ENCODE peak calls at places on chromosomes 6 and 20, in four cellular contexts. T, C, J and S are unnamed samples.

GRCh38 chr6:148811472-148811871 is 64.6 kb downstream of the UST start:
- DNase-seq in T (no peak), J (no peak), C (no peak), S (no peak)

GRCh38 chr6:36169023-36170007 is 27.2 kb upstream of the BRPF3 start:
- DNase-seq in T (no peak), J (no peak), C (no peak), S (no peak)

GRCh38 chr6:79525272-79526100 is 11.7 kb downstream of the LCA5 start:
- DNase-seq in J (peak; percentile 10), T (peak; percentile 46), C (no peak), S (no peak)

GRCh38 chr6:17011985-17012384 is 89.9 kb upstream of the STMND1 start:
- DNase-seq in J (no peak), C (no peak), T (no peak), S (no peak)

GRCh38 chr6:36829919-36830544 is 9.2 kb downstream of the CPNE5 start:
- DNase-seq in C (no peak), J (no peak), T (peak; percentile 63), S (no peak)

GRCh38 chr20:41574802-41575389 is 43.3 kb downstream of the CHD6 start:
- DNase-seq in J (no peak), T (no peak), C (no peak), S (no peak)

GRCh38 chr20:45523833-45524232 is 8.4 kb upstream of the SPINT3 start:
- DNase-seq in T (no peak), J (no peak), C (no peak), S (no peak)

GRCh38 chr6:69985180-69985579 is 118.8 kb downstream of the COL19A1 start:
- DNase-seq in T (peak; percentile 7), J (no peak), C (no peak), S (no peak)

GRCh38 chr6:25296980-25297379 is 17.8 kb downstream of the CARMIL1 start:
- DNase-seq in J (no peak), T (no peak), C (no peak), S (no peak)

GRCh38 chr6:75204959-75205775 is 686 bp downstream of the COL12A1 start:
- DNase-seq in C (no peak), J (peak; percentile 35), T (peak; percentile 81), S (no peak)

GRCh38 chr20:52847739-52848359 is 124.3 kb upstream of the TSHZ2 start:
- DNase-seq in C (no peak), J (no peak), T (no peak), S (no peak)

GRCh38 chr6:10641494-10641893 is 52.9 kb downstream of the C6orf52 start:
- DNase-seq in J (no peak), C (no peak), T (no peak), S (no peak)

GRCh38 chr20:62927128-62927705 is 912 bp upstream of the DIDO1 start:
- DNase-seq in J (no peak), T (no peak), C (no peak), S (no peak)

GRCh38 chr6:101396552-101397173 is 3.2 kb downstream of the GRIK2 start:
- DNase-seq in C (peak; percentile 60), J (peak; percentile 34), T (peak; percentile 65), S (peak; percentile 2)

GRCh38 chr20:51417245-51417560 is 125.3 kb downstream of the NFATC2 start:
- DNase-seq in T (no peak), J (no peak), C (no peak), S (no peak)

GRCh38 chr6:23532227-23532626 is 593.8 kb upstream of the NRSN1 start:
- DNase-seq in T (no peak), C (no peak), J (no peak), S (no peak)

GRCh38 chr20:48209102-48209501 is 423.8 kb upstream of the SULF2 start:
- DNase-seq in T (no peak), C (no peak), J (no peak), S (no peak)

GRCh38 chr20:38109657-38110524 is 55.2 kb downstream of the TGM2 start:
- DNase-seq in J (peak; percentile 92), T (peak; percentile 95), C (peak; percentile 47), S (no peak)

GRCh38 chr20:3808544-3808943 is 11.8 kb upstream of the AP5S1 start:
- DNase-seq in C (no peak), T (no peak), J (no peak), S (no peak)
- H3K4me3 ChIP-seq in C (no peak overlapping the region), T (no peak overlapping the region), J (peak overlapping the region; percentile 13), S (no peak overlapping the region)

DNA sequence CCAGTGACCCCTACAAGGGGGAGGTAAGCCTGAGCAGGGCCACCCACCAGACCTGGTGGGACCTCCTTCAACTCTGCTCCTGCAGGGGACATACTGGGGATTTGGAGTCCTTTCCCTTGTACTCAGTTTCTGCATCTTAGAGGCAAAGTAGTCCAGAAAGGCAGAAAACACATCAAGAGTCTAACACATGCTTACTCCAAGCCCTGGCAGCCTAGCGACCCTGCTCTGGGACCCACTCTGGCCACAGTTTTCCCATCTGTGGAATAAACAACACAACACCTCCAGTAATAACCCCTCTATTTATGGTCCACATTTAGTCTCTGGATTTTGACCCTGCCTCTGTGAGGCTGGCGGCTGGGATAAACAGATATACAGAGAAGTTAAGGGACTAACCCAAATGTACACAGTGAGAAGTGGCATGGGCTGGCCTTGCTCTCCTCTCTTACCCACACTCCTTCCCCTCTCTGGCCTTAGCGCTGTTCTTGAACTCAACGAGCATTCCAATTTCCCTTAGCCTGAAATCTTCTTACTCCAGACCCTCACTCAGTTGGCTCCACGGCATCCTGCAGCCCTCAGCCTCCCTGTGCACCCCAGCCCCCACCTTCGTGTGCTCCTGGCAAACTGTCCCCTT is 16.1 kb upstream of the TLDC2 start:
- DNase-seq in J (no peak), C (no peak), T (no peak), S (no peak)
- H3K4me3 ChIP-seq in J (no peak overlapping the region), C (no peak overlapping the region), T (no peak overlapping the region), S (no peak overlapping the region)

GRCh38 chr20:33995053-33995816 is 1.5 kb downstream of the RALY start:
- DNase-seq in C (peak; percentile 60), T (peak; percentile 21), J (no peak), S (no peak)

GRCh38 chr20:34001378-34001777 is 7.7 kb downstream of the RALY start:
- DNase-seq in J (no peak), T (no peak), C (no peak), S (no peak)

GRCh38 chr20:33994624-33994913 is 858 bp downstream of the RALY start:
- DNase-seq in T (no peak), J (no peak), C (no peak), S (no peak)

GRCh38 chr20:34004227-34004626 is 10.5 kb downstream of the RALY start:
- DNase-seq in T (no peak), J (no peak), C (no peak), S (no peak)

DNA sequence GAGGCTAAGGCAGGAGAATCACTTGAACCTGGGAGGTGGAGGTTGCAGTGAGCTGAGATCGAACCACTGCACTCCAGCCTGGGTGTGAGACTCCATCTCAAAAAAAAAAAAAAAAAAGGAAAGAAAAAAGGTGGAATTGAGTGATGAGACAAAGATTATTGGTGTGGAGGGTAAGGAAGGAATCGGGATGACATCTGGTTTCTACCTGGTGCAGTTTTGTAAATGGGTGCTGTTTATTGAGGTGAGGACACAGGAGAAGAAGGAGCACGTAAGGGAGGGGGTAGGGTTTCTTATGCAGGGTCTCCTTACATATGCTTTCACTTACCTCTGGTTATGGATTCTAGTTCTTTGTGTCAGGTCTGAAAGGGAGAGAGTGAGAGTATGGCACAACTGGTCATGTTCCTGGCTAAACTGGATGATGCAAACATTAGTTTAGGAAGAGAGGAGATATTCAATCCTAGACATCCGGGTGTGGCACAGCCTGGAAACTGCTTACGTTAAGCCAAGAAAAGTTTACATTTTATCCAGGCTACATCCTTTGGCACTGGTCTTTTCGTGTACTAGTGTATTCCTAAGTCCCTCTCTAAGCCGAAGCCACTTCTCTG is 5.4 kb downstream of the RALY start:
- DNase-seq in J (no peak), C (no peak), T (no peak), S (no peak)
- H3K4me3 ChIP-seq in J (no peak overlapping the region), C (no peak overlapping the region), T (no peak overlapping the region), S (no peak overlapping the region)

DNA sequence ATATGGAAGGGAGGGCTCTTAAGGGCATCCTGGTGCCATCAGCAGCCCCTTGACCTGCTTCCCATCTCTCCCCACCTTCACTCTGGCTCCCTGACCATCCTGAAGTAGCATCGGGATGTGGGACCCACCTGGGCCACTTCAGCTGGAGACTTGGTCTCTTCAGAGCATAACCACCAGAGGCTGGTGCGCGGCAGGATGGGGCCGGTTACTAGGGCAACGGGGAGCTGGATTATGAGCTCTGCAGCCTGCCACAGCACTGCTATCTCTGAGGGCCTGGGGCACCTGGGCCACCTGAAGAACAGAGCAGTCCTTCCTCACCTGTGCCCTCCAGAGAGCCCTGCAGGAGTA is 79.7 kb downstream of the SYNJ2 start:
- DNase-seq in C (no peak), J (no peak), T (no peak), S (no peak)
- H3K4me3 ChIP-seq in C (no peak overlapping the region), J (no peak overlapping the region), T (no peak overlapping the region), S (no peak overlapping the region)

DNA sequence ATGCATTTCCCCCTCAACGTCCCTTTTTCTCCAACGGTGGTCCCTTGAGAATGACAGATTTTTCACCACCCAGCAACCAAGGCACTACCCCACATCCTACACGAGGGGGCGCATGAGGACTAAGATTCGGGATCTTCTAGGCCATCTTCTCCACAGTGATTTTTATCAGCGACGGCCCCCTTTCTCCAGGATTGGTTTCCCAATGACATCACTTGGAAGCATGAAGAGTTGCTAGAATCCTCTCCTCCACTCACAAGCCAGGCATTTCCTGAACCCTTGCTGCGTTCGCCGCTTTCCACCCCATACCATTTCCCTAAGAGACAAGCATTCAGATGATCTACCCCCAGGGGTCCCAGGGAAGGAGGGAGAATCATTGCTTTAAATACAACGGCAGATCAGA is 252.0 kb downstream of the HIVEP2 start:
- DNase-seq in T (peak; percentile 95), J (peak; percentile 48), C (peak; percentile 77), S (peak; percentile 51)
- H3K4me3 ChIP-seq in T (no peak overlapping the region), J (no peak overlapping the region), C (no peak overlapping the region), S (no peak overlapping the region)

DNA sequence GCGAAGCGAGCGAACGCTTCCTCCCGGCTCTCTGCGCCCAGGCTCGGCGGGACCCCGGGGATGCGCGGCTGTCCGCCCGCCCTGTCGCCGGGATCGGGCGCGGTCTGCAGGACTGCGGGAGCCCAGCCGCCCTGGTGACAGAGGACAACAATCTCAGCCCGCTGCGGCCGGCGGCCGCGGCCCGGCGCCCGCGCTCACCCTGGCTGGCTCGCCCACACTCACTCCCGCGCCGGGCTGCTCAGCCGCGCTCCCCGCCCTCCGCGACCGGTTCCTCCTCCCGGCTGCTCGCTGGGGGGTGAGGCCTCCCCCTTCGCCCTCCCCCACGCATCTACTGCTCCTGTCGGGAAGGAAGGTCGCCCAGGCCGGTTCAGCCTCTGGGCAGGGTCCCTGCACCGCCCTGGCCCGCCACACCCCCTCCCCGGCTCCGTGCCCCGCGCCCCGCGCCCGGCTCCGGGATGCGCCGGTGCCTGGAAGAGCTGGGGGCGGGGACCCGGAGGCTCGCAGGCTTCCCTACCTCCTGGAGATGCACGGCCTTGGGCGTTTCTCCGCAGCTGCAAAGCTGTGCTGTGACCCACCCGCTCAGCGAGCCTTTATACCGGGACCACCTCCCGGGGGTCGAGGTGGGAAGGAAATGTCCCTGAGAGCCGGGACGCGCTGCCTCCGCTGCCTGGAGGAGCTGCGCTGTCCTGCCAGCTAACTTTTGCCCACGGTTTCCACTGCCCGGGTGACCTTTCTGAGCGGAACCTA is at the start of gene SYNE1:
- DNase-seq in J (peak; percentile 9), C (no peak), T (peak; percentile 18), S (no peak)
- H3K4me3 ChIP-seq in J (peak within 1 kb of the TSS; percentile 73), C (no peak within 1 kb of the TSS), T (peak within 1 kb of the TSS; percentile 47), S (peak within 1 kb of the TSS; percentile 41)